ENCODE peak calls at places on chromosomes 4 and X, in six cellular contexts. One of them, this sample, is unnamed.
A peak's percentile ranks its signal among the peaks of the same experiment; 100 is the strongest.

GRCh38 chrX:121641560-121641959 is 594.1 kb downstream of the GLUD2 start:
- DNase-seq in esophagus muscularis mucosa: no peak
- DNase-seq in SK-N-SH: no peak
- DNase-seq in Panc1: no peak
- DNase-seq in SK-N-MC: peak; percentile 52
- DNase-seq in HepG2: no peak
- DNase-seq in this sample: no peak

GRCh38 chr4:19375931-19376330 is 875.8 kb upstream of the SLIT2 start:
- DNase-seq in esophagus muscularis mucosa: no peak
- DNase-seq in SK-N-SH: no peak
- DNase-seq in SK-N-MC: no peak
- DNase-seq in Panc1: no peak
- DNase-seq in HepG2: no peak
- DNase-seq in this sample: no peak

GRCh38 chr4:165726831-165727230 is 146.2 kb upstream of the TLL1 start:
- DNase-seq in Panc1: no peak
- DNase-seq in HepG2: no peak
- DNase-seq in esophagus muscularis mucosa: no peak
- DNase-seq in SK-N-MC: no peak
- DNase-seq in SK-N-SH: no peak
- DNase-seq in this sample: no peak

GRCh38 chr4:69727924-69728323 is 32.5 kb downstream of the SULT1B1 start:
- DNase-seq in SK-N-SH: no peak
- DNase-seq in SK-N-MC: peak; percentile 45
- DNase-seq in HepG2: no peak
- DNase-seq in Panc1: no peak
- DNase-seq in esophagus muscularis mucosa: no peak
- DNase-seq in this sample: no peak

GRCh38 chr4:170736710-170737109 is 647.0 kb upstream of the AADAT start:
- DNase-seq in esophagus muscularis mucosa: no peak
- DNase-seq in SK-N-MC: no peak
- DNase-seq in HepG2: no peak
- DNase-seq in Panc1: no peak
- DNase-seq in SK-N-SH: no peak
- DNase-seq in this sample: no peak

GRCh38 chr4:150619032-150619431 is 37.1 kb downstream of the MAB21L2 start:
- DNase-seq in Panc1: no peak
- DNase-seq in esophagus muscularis mucosa: no peak
- DNase-seq in SK-N-MC: no peak
- DNase-seq in SK-N-SH: no peak
- DNase-seq in HepG2: no peak
- DNase-seq in this sample: no peak

GRCh38 chr4:139297001-139297410 is 4.3 kb upstream of the NAA15 start:
- DNase-seq in HepG2: peak; percentile 13
- DNase-seq in SK-N-MC: no peak
- DNase-seq in esophagus muscularis mucosa: no peak
- DNase-seq in SK-N-SH: no peak
- DNase-seq in Panc1: no peak
- DNase-seq in this sample: no peak

GRCh38 chr4:125750399-125750798 is 435.6 kb downstream of the FAT4 start:
- DNase-seq in esophagus muscularis mucosa: no peak
- DNase-seq in HepG2: no peak
- DNase-seq in Panc1: no peak
- DNase-seq in SK-N-SH: no peak
- DNase-seq in SK-N-MC: no peak
- DNase-seq in this sample: no peak

GRCh38 chr4:22595684-22596083 is 79.8 kb upstream of the ADGRA3 start:
- DNase-seq in esophagus muscularis mucosa: peak; percentile 14
- DNase-seq in SK-N-MC: no peak
- DNase-seq in Panc1: no peak
- DNase-seq in HepG2: no peak
- DNase-seq in SK-N-SH: peak; percentile 35
- DNase-seq in this sample: no peak

GRCh38 chr4:68655764-68656444 is 14.5 kb downstream of the UGT2B15 start:
- DNase-seq in SK-N-SH: no peak
- DNase-seq in Panc1: no peak
- DNase-seq in esophagus muscularis mucosa: no peak
- DNase-seq in HepG2: peak; percentile 91
- DNase-seq in SK-N-MC: no peak
- DNase-seq in this sample: no peak

GRCh38 chr4:2142630-2143427 is 83.7 kb downstream of the NAT8L start:
- DNase-seq in esophagus muscularis mucosa: no peak
- DNase-seq in SK-N-MC: peak; percentile 12
- DNase-seq in HepG2: no peak
- DNase-seq in SK-N-SH: no peak
- DNase-seq in Panc1: no peak
- DNase-seq in this sample: no peak

GRCh38 chr4:109435635-109436034 is 2.0 kb downstream of the SEC24B start:
- DNase-seq in SK-N-SH: no peak
- DNase-seq in SK-N-MC: no peak
- DNase-seq in Panc1: no peak
- DNase-seq in esophagus muscularis mucosa: no peak
- DNase-seq in HepG2: peak; percentile 67
- DNase-seq in this sample: no peak
- H3K4me3 ChIP-seq in SK-N-SH: peak overlapping the region; percentile 89
- H3K4me3 ChIP-seq in SK-N-MC: peak overlapping the region; percentile 88
- H3K4me3 ChIP-seq in Panc1: peak overlapping the region; percentile 9
- H3K4me3 ChIP-seq in esophagus muscularis mucosa: peak overlapping the region; percentile 88
- H3K4me3 ChIP-seq in HepG2: peak overlapping the region; percentile 93
- H3K4me3 ChIP-seq in this sample: no peak overlapping the region

GRCh38 chr4:1055721-1056590 is 44.5 kb downstream of the FGFRL1 start:
- DNase-seq in esophagus muscularis mucosa: no peak
- DNase-seq in SK-N-MC: no peak
- DNase-seq in HepG2: no peak
- DNase-seq in SK-N-SH: peak; percentile 65
- DNase-seq in Panc1: no peak
- DNase-seq in this sample: peak; percentile 5
- TF ChIP-seq POLR2AphosphoS5 in esophagus muscularis mucosa: no peak
- TF ChIP-seq POLR2AphosphoS5 in SK-N-MC: no peak
- TF ChIP-seq POLR2AphosphoS5 in HepG2: no peak
- TF ChIP-seq POLR2AphosphoS5 in SK-N-SH: no peak
- TF ChIP-seq POLR2AphosphoS5 in Panc1: no peak
- TF ChIP-seq POLR2AphosphoS5 in this sample: no peak

GRCh38 chr4:123405212-123405856 is 8.7 kb downstream of the SPRY1 start:
- DNase-seq in Panc1: no peak
- DNase-seq in SK-N-SH: no peak
- DNase-seq in SK-N-MC: no peak
- DNase-seq in HepG2: no peak
- DNase-seq in esophagus muscularis mucosa: no peak
- DNase-seq in this sample: no peak
- H3K4me3 ChIP-seq in Panc1: peak overlapping the region; percentile 49
- H3K4me3 ChIP-seq in SK-N-SH: no peak overlapping the region
- H3K4me3 ChIP-seq in SK-N-MC: no peak overlapping the region
- H3K4me3 ChIP-seq in HepG2: no peak overlapping the region
- H3K4me3 ChIP-seq in esophagus muscularis mucosa: peak overlapping the region; percentile 88
- H3K4me3 ChIP-seq in this sample: no peak overlapping the region

DNA sequence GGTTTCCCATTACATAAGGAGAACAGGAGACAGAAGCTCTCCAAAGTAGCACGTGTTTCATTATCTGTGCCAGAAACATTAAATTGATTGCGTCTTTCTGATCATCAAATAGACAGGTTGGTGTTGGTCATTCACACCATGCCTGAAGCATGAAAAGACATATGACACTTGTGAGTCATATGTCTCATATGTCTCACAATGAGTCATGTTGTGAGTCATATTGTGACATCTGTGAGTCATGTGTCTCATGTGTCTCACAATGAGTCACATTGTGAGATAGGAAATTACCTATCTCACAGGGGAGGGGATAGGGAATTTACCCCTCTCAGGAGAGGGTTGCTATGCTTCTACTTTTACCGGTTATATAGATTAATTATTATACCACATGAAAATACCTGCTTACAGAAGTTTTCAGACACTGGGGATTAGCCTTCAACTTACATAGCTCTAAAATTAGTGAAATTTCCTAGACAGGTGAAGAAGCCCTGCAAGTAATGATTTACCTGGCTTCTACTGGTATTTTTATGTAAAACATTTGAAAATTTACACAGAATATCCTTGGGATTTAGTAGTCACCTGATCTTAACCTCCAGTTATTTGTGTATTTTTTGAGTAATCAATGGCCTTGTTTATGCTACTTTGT is 80.8 kb downstream of the NPFFR2 start:
- DNase-seq in Panc1: peak; percentile 20
- DNase-seq in HepG2: peak; percentile 32
- DNase-seq in SK-N-SH: no peak
- DNase-seq in SK-N-MC: no peak
- DNase-seq in esophagus muscularis mucosa: no peak
- DNase-seq in this sample: no peak
- TF ChIP-seq POLR2AphosphoS5 in Panc1: no peak
- TF ChIP-seq POLR2AphosphoS5 in HepG2: no peak
- TF ChIP-seq POLR2AphosphoS5 in SK-N-SH: peak; percentile 65
- TF ChIP-seq POLR2AphosphoS5 in SK-N-MC: no peak
- TF ChIP-seq POLR2AphosphoS5 in esophagus muscularis mucosa: no peak
- TF ChIP-seq POLR2AphosphoS5 in this sample: no peak

GRCh38 chr4:75180217-75180616 is 247.3 kb downstream of the PARM1 start:
- DNase-seq in SK-N-MC: no peak
- DNase-seq in esophagus muscularis mucosa: no peak
- DNase-seq in HepG2: no peak
- DNase-seq in Panc1: no peak
- DNase-seq in SK-N-SH: no peak
- DNase-seq in this sample: no peak
- H3K4me3 ChIP-seq in SK-N-MC: peak overlapping the region; percentile 72
- H3K4me3 ChIP-seq in esophagus muscularis mucosa: no peak overlapping the region
- H3K4me3 ChIP-seq in HepG2: no peak overlapping the region
- H3K4me3 ChIP-seq in Panc1: no peak overlapping the region
- H3K4me3 ChIP-seq in SK-N-SH: no peak overlapping the region
- H3K4me3 ChIP-seq in this sample: no peak overlapping the region

DNA sequence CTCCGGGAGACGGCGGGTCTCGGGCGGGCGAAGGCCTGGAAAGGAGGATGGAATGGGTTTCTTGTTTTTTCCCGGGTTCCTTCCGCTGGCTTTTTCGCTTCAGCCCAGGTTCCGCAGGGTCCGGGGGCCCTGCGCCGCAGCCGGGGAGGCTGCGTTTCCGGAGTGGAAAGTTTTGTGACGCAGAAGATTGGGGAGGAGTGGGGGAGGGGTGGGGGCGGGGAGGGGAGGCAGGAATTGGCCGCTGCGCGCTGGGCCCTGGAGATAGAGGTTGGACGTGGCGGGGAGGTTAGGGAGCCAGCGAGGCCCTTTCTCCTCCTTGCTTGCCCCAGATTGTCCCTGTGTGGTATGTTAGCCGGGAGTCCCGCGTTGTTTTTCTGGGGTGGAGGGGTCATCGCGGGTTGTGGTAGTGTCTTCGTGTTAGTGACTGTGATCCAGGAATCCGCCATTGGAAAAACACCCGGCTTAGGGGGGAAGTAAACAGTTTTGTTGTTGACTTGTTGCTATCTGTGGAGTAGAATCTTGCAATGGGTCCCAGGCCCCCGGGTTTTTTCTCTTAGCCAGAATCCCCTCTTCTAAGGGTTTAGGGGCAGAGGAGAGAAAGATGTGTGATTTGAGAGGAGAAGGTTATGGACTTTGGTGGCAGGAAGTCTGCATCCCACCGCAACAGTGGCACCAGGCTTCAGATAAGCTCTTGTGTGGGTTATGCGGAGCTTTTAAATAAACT is 1.1 kb downstream of the DDX3X start:
- DNase-seq in esophagus muscularis mucosa: peak; percentile 91
- DNase-seq in HepG2: no peak
- DNase-seq in SK-N-MC: no peak
- DNase-seq in Panc1: no peak
- DNase-seq in SK-N-SH: peak; percentile 68
- DNase-seq in this sample: peak; percentile 29
- TF ChIP-seq POLR2AphosphoS5 in esophagus muscularis mucosa: peak; percentile 72
- TF ChIP-seq POLR2AphosphoS5 in HepG2: no peak
- TF ChIP-seq POLR2AphosphoS5 in SK-N-MC: no peak
- TF ChIP-seq POLR2AphosphoS5 in Panc1: no peak
- TF ChIP-seq POLR2AphosphoS5 in SK-N-SH: no peak
- TF ChIP-seq POLR2AphosphoS5 in this sample: no peak

DNA sequence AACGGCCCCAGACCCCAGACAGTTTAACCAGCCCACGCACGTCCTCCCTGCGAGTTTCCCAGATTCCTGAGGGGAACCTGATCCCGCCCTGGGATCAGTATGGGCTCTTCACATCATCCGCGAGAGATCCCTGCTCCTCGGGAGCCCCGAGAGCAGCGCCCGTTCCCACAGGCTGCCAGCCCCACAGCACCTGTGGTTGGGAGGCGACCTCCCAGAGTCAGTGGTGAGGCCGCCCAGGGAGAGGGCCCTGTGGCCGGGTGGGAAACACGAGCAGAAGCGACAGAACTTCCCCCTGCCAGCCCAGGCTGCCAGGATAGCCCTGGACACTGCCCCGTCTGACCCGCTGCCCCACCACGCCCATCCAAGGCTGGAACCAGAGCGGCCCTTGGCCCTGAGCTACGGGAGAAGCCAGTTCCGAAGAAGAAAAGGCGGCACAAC is 32.8 kb downstream of the TSC22D3 start:
- DNase-seq in esophagus muscularis mucosa: no peak
- DNase-seq in Panc1: no peak
- DNase-seq in HepG2: no peak
- DNase-seq in SK-N-MC: no peak
- DNase-seq in SK-N-SH: no peak
- DNase-seq in this sample: no peak
- H3K4me3 ChIP-seq in esophagus muscularis mucosa: peak overlapping the region; percentile 32
- H3K4me3 ChIP-seq in Panc1: no peak overlapping the region
- H3K4me3 ChIP-seq in HepG2: no peak overlapping the region
- H3K4me3 ChIP-seq in SK-N-MC: no peak overlapping the region
- H3K4me3 ChIP-seq in SK-N-SH: no peak overlapping the region
- H3K4me3 ChIP-seq in this sample: no peak overlapping the region

GRCh38 chrX:118345401-118346257 is at the start of gene WDR44:
- DNase-seq in Panc1: peak; percentile 93
- DNase-seq in esophagus muscularis mucosa: peak; percentile 95
- DNase-seq in HepG2: peak; percentile 89
- DNase-seq in SK-N-SH: peak; percentile 88
- DNase-seq in SK-N-MC: peak; percentile 55
- DNase-seq in this sample: peak; percentile 90
- TF ChIP-seq POLR2AphosphoS5 in Panc1: peak; percentile 98
- TF ChIP-seq POLR2AphosphoS5 in esophagus muscularis mucosa: peak; percentile 95
- TF ChIP-seq POLR2AphosphoS5 in HepG2: peak; percentile 76
- TF ChIP-seq POLR2AphosphoS5 in SK-N-SH: peak; percentile 69
- TF ChIP-seq POLR2AphosphoS5 in SK-N-MC: peak; percentile 89
- TF ChIP-seq POLR2AphosphoS5 in this sample: peak; percentile 83

GRCh38 chr4:129342820-129343219 is 246.9 kb downstream of the C4orf33 start:
- DNase-seq in Panc1: no peak
- DNase-seq in esophagus muscularis mucosa: no peak
- DNase-seq in SK-N-SH: no peak
- DNase-seq in HepG2: peak; percentile 11
- DNase-seq in SK-N-MC: peak; percentile 84
- DNase-seq in this sample: no peak
- H3K4me3 ChIP-seq in Panc1: no peak overlapping the region
- H3K4me3 ChIP-seq in esophagus muscularis mucosa: no peak overlapping the region
- H3K4me3 ChIP-seq in SK-N-SH: peak overlapping the region; percentile 1
- H3K4me3 ChIP-seq in HepG2: no peak overlapping the region
- H3K4me3 ChIP-seq in SK-N-MC: peak overlapping the region; percentile 72
- H3K4me3 ChIP-seq in this sample: no peak overlapping the region